ENCODE peak calls at places on chromosomes 16 and 17, in eight cellular contexts. L, D, A, Q, R, O, Z and G are unnamed samples.

GRCh38 chr17:40014375-40014980 is 762 bp upstream of the CSF3 start:
- DNase-seq in A (no peak), Z (no peak), L (no peak), Q (no peak), D (peak; percentile 44), O (no peak), R (no peak), G (no peak)

GRCh38 chr17:44916059-44916780 is 920 bp upstream of the GFAP start:
- DNase-seq in D (no peak), R (peak; percentile 29), O (no peak), Q (no peak), L (no peak), A (no peak), Z (peak; percentile 4), G (no peak)

GRCh38 chr16:57997176-57997527 is 3.3 kb downstream of the ZNF319 start:
- DNase-seq in Z (no peak), D (no peak), O (no peak), R (no peak), Q (no peak), L (no peak), A (no peak), G (no peak)

GRCh38 chr16:10762336-10762995 is 18.8 kb downstream of the NUBP1 start:
- DNase-seq in R (no peak), Q (no peak), D (no peak), L (no peak), Z (no peak), O (no peak), A (no peak), G (no peak)

GRCh38 chr16:69314534-69314933 is 3.4 kb downstream of the VPS4A start:
- DNase-seq in Q (no peak), O (no peak), A (no peak), Z (no peak), D (no peak), L (no peak), R (no peak), G (no peak)

GRCh38 chr16:66538910-66539309 is 11.0 kb downstream of the TK2 start:
- DNase-seq in L (no peak), R (no peak), Z (no peak), O (no peak), A (no peak), Q (no peak), D (no peak), G (no peak)

GRCh38 chr16:18003033-18003432 is 333.5 kb downstream of the NPIPA8 start:
- DNase-seq in Q (no peak), D (no peak), O (no peak), R (no peak), Z (no peak), A (no peak), L (no peak), G (no peak)

GRCh38 chr17:66704858-66705257 is 130.1 kb upstream of the CACNG5 start:
- DNase-seq in A (no peak), Z (no peak), O (no peak), Q (no peak), R (no peak), L (no peak), D (no peak), G (no peak)

GRCh38 chr17:15298176-15298575 is 33.0 kb upstream of the PMP22 start:
- DNase-seq in Q (no peak), D (peak; percentile 75), Z (peak; percentile 51), A (no peak), R (peak; percentile 29), O (no peak), L (no peak), G (no peak)

GRCh38 chr16:3028716-3029319 is 5.0 kb downstream of the THOC6 start:
- DNase-seq in A (no peak), Q (no peak), R (no peak), D (no peak), O (no peak), Z (no peak), L (no peak), G (no peak)

GRCh38 chr17:79053251-79053925 is 21.2 kb upstream of the ENGASE start:
- DNase-seq in D (no peak), L (no peak), R (peak; percentile 18), Z (peak; percentile 28), A (no peak), Q (no peak), O (no peak), G (no peak)

GRCh38 chr17:67157732-67158639 is 87.0 kb downstream of the HELZ start:
- DNase-seq in R (peak; percentile 13), Q (no peak), O (no peak), L (no peak), Z (peak; percentile 17), D (peak; percentile 54), A (no peak), G (no peak)

GRCh38 chr17:30333503-30334240 is at the start of gene TMIGD1:
- DNase-seq in Q (no peak), L (no peak), Z (no peak), R (peak; percentile 78), A (no peak), D (no peak), O (no peak), G (no peak)

GRCh38 chr17:68396795-68397536 is 60.3 kb downstream of the WIPI1 start:
- DNase-seq in O (no peak), Q (no peak), A (no peak), Z (no peak), D (no peak), L (peak; percentile 41), R (no peak), G (no peak)

GRCh38 chr17:28524476-28525415 is 18.6 kb downstream of the FOXN1 start:
- DNase-seq in O (no peak), D (peak; percentile 71), L (no peak), Z (peak; percentile 41), A (peak; percentile 70), Q (no peak), R (peak; percentile 82), G (peak; percentile 81)

GRCh38 chr16:86631441-86631840 is 53.1 kb downstream of the FOXL1 start:
- DNase-seq in A (no peak), R (peak; percentile 82), L (no peak), O (no peak), Q (no peak), Z (no peak), D (no peak), G (peak; percentile 62)

GRCh38 chr16:56625943-56626654 is 518 bp downstream of the MT1E start:
- DNase-seq in Q (no peak), Z (no peak), O (no peak), A (peak; percentile 49), R (no peak), L (no peak), D (peak; percentile 92), G (peak; percentile 57)

GRCh38 chr16:85437161-85438052 is 175.7 kb upstream of the GSE1 start:
- DNase-seq in Z (no peak), L (no peak), R (peak; percentile 28), O (no peak), D (no peak), A (peak; percentile 87), Q (no peak), G (peak; percentile 58)

GRCh38 chr17:72373910-72374741 is 253.3 kb downstream of the SOX9 start:
- DNase-seq in D (peak; percentile 39), Z (peak; percentile 82), A (no peak), L (no peak), R (no peak), O (no peak), Q (no peak), G (peak; percentile 18)

GRCh38 chr17:1347681-1348318 is 52.2 kb downstream of the YWHAE start:
- DNase-seq in Z (peak; percentile 55), D (peak; percentile 50), Q (no peak), A (peak; percentile 52), O (no peak), R (no peak), L (no peak), G (peak; percentile 49)

GRCh38 chr16:31016018-31016417 is 5.6 kb upstream of the STX1B start:
- DNase-seq in Z (no peak), R (no peak), L (no peak), O (no peak), Q (no peak), D (no peak), A (no peak), G (no peak)

GRCh38 chr17:48181653-48182052 is 74.1 kb downstream of the SNX11 start:
- DNase-seq in L (no peak), O (no peak), D (peak; percentile 16), Z (peak; percentile 35), A (no peak), Q (no peak), R (peak; percentile 15), G (no peak)

GRCh38 chr16:51391798-51392511 is 240.9 kb upstream of the SALL1 start:
- DNase-seq in Q (no peak), R (no peak), L (no peak), O (no peak), Z (no peak), A (no peak), D (no peak), G (no peak)

GRCh38 chr16:67215690-67216089 is 11.2 kb upstream of the TMEM208 start:
- DNase-seq in L (no peak), Q (no peak), R (no peak), A (no peak), D (no peak), Z (no peak), O (no peak), G (no peak)